ENCODE peak calls at places on chromosomes 7 and 10, in four cellular contexts. D, G, F and X are unnamed samples.

GRCh38 chr10:75234017-75234682 is 1.6 kb downstream of the COMTD1 start:
- DNase-seq in D (peak), G (peak), F (peak), X (peak)

GRCh38 chr10:68666280-68666760 is 54.7 kb upstream of the CCAR1 start:
- DNase-seq in D (no peak), G (no peak), F (no peak), X (no peak)

GRCh38 chr10:95728535-95728934 is 27.4 kb upstream of the ENTPD1 start:
- DNase-seq in D (no peak), G (no peak), F (no peak), X (no peak)

GRCh38 chr7:143205560-143206293 is 16.1 kb upstream of the TAS2R40 start:
- DNase-seq in D (no peak), G (no peak), F (no peak), X (no peak)

GRCh38 chr7:142459557-142459963 is 201.7 kb upstream of the PRSS58 start:
- DNase-seq in D (no peak), G (no peak), F (peak), X (no peak)

GRCh38 chr7:99369767-99370353 is 4.7 kb upstream of the ARPC1B start:
- DNase-seq in D (no peak), G (no peak), F (no peak), X (no peak)

GRCh38 chr10:78435484-78436222 is 402.0 kb downstream of the RPS24 start:
- DNase-seq in D (no peak), G (no peak), F (no peak), X (no peak)

GRCh38 chr7:158779061-158779992 is 50.0 kb downstream of the ESYT2 start:
- DNase-seq in D (no peak), G (no peak), F (no peak), X (no peak)

GRCh38 chr7:121633186-121633585 is 237.1 kb upstream of the FAM3C start:
- DNase-seq in D (no peak), G (no peak), F (no peak), X (no peak)

GRCh38 chr7:101554584-101555268 is 74.4 kb downstream of the MYL10 start:
- DNase-seq in D (no peak), G (no peak), F (no peak), X (no peak)

GRCh38 chr7:50155755-50156154 is 62.7 kb upstream of the ZPBP start:
- DNase-seq in D (no peak), G (peak), F (no peak), X (no peak)

GRCh38 chr10:27745380-27745718 is 270 bp downstream of the MKX start:
- DNase-seq in D (no peak), G (no peak), F (no peak), X (no peak)

GRCh38 chr7:107920048-107920772 is 29.2 kb downstream of the DLD start:
- DNase-seq in D (no peak), G (no peak), F (peak), X (no peak)

GRCh38 chr7:18356195-18356645 is 139.3 kb upstream of the HDAC9 start:
- DNase-seq in D (no peak), G (no peak), F (no peak), X (no peak)

GRCh38 chr7:94949532-94949931 is 42.1 kb downstream of the PPP1R9A start:
- DNase-seq in D (no peak), G (no peak), F (no peak), X (no peak)

GRCh38 chr7:29255839-29256782 is 61.5 kb downstream of the CHN2 start:
- DNase-seq in D (no peak), G (no peak), F (no peak), X (no peak)

GRCh38 chr10:99292159-99292558 is 37.0 kb upstream of the CNNM1 start:
- DNase-seq in D (no peak), G (no peak), F (no peak), X (no peak)

GRCh38 chr7:136134503-136134902 is 157.3 kb upstream of the MTPN start:
- DNase-seq in D (no peak), G (no peak), F (no peak), X (no peak)

GRCh38 chr10:76033457-76034196 is 602.2 kb downstream of the LRMDA start:
- DNase-seq in D (no peak), G (no peak), F (no peak), X (no peak)

GRCh38 chr7:29248713-29249382 is 54.3 kb downstream of the CHN2 start:
- DNase-seq in D (no peak), G (no peak), F (no peak), X (no peak)

GRCh38 chr10:77320852-77321496 is 316.6 kb downstream of the KCNMA1 start:
- DNase-seq in D (no peak), G (no peak), F (no peak), X (no peak)

GRCh38 chr10:5317547-5318107 is 47.1 kb upstream of the UCN3 start:
- DNase-seq in D (peak), G (peak), F (no peak), X (no peak)

GRCh38 chr7:65438593-65438992 is 64.9 kb downstream of the ZNF92 start:
- DNase-seq in D (no peak), G (no peak), F (no peak), X (no peak)

GRCh38 chr7:36951257-36951697 is 227.0 kb upstream of the AOAH start:
- DNase-seq in D (no peak), G (no peak), F (no peak), X (no peak)

GRCh38 chr10:57880441-57881301 is 387.0 kb downstream of the IPMK start:
- DNase-seq in D (no peak), G (no peak), F (no peak), X (no peak)